ENCODE peak calls at places on chromosomes 16 and 17, in nine cellular contexts. Z, J, U, V, B, M, Y, C and X are unnamed samples.

GRCh38 chr16:85465328-85466307 is 147.5 kb upstream of the GSE1 start:
- DNase-seq in Z (peak), J (no peak), U (peak), V (no peak), B (peak), M (no peak), Y (no peak), C (no peak), X (no peak)

GRCh38 chr16:75027520-75028300 is 28.9 kb downstream of the ZNRF1 start:
- DNase-seq in Z (peak), J (no peak), U (no peak), V (no peak), B (no peak), M (no peak), Y (no peak), C (no peak), X (no peak)

GRCh38 chr17:69230939-69231338 is 2.3 kb upstream of the ABCA10 start:
- DNase-seq in Z (no peak), J (no peak), U (no peak), V (no peak), B (no peak), M (no peak), Y (no peak), C (no peak), X (no peak)

GRCh38 chr16:11349599-11350276 is 4.5 kb downstream of the RMI2 start:
- DNase-seq in Z (peak), J (peak), U (peak), V (peak), B (peak), M (no peak), Y (no peak), C (peak), X (no peak)

GRCh38 chr17:34384822-34385605 is 22.0 kb upstream of the CCL1 start:
- DNase-seq in Z (no peak), J (no peak), U (no peak), V (no peak), B (no peak), M (no peak), Y (no peak), C (no peak), X (no peak)

GRCh38 chr16:5220705-5221104 is 123.1 kb upstream of the EEF2KMT start:
- DNase-seq in Z (no peak), J (no peak), U (no peak), V (no peak), B (no peak), M (no peak), Y (no peak), C (no peak), X (no peak)

GRCh38 chr17:47009759-47010594 is 30.9 kb upstream of the RPRML start:
- DNase-seq in Z (peak), J (no peak), U (no peak), V (no peak), B (peak), M (no peak), Y (no peak), C (no peak), X (no peak)

GRCh38 chr17:75894049-75894742 is 2.6 kb downstream of the TRIM65 start:
- DNase-seq in Z (no peak), J (no peak), U (no peak), V (no peak), B (no peak), M (no peak), Y (no peak), C (no peak), X (no peak)

GRCh38 chr16:57000271-57001025 is 11.1 kb downstream of the NLRC5 start:
- DNase-seq in Z (peak), J (peak), U (peak), V (peak), B (peak), M (no peak), Y (peak), C (no peak), X (no peak)

GRCh38 chr16:4891886-4892216 is 44.6 kb downstream of the UBN1 start:
- DNase-seq in Z (no peak), J (no peak), U (no peak), V (no peak), B (no peak), M (no peak), Y (no peak), C (no peak), X (no peak)

GRCh38 chr17:82056729-82057621 is 5.3 kb downstream of the GPS1 start:
- DNase-seq in Z (no peak), J (no peak), U (no peak), V (no peak), B (no peak), M (no peak), Y (no peak), C (no peak), X (no peak)

GRCh38 chr16:89044394-89045180 is 49.1 kb upstream of the ACSF3 start:
- DNase-seq in Z (no peak), J (no peak), U (no peak), V (no peak), B (no peak), M (no peak), Y (no peak), C (no peak), X (no peak)

GRCh38 chr16:74984194-74984669 is 691 bp downstream of the WDR59 start:
- DNase-seq in Z (peak), J (no peak), U (peak), V (no peak), B (peak), M (no peak), Y (no peak), C (peak), X (peak)

GRCh38 chr16:64543401-64543800 is 578.5 kb downstream of the CDH11 start:
- DNase-seq in Z (no peak), J (no peak), U (no peak), V (no peak), B (no peak), M (no peak), Y (no peak), C (no peak), X (no peak)

GRCh38 chr17:60137731-60138130 is 12.0 kb upstream of the CA4 start:
- DNase-seq in Z (no peak), J (no peak), U (no peak), V (no peak), B (no peak), M (no peak), Y (peak), C (no peak), X (no peak)

GRCh38 chr16:87305505-87306391 is 11.4 kb downstream of the C16orf95 start:
- DNase-seq in Z (no peak), J (no peak), U (peak), V (no peak), B (peak), M (no peak), Y (no peak), C (peak), X (no peak)

GRCh38 chr17:48054238-48055185 is 6.4 kb downstream of the NFE2L1 start:
- DNase-seq in Z (peak), J (peak), U (peak), V (peak), B (peak), M (no peak), Y (no peak), C (peak), X (peak)

GRCh38 chr17:7314719-7315569 is at the start of gene GPS2:
- DNase-seq in Z (peak), J (peak), U (peak), V (peak), B (peak), M (no peak), Y (peak), C (peak), X (peak)

GRCh38 chr17:54887787-54888186 is 12.9 kb upstream of the TOM1L1 start:
- DNase-seq in Z (no peak), J (no peak), U (no peak), V (no peak), B (no peak), M (no peak), Y (no peak), C (no peak), X (no peak)

GRCh38 chr17:54888254-54888653 is 12.4 kb upstream of the TOM1L1 start:
- DNase-seq in Z (no peak), J (no peak), U (no peak), V (no peak), B (no peak), M (no peak), Y (no peak), C (no peak), X (no peak)

GRCh38 chr17:54892360-54892759 is 8.3 kb upstream of the TOM1L1 start:
- DNase-seq in Z (no peak), J (no peak), U (no peak), V (no peak), B (no peak), M (no peak), Y (no peak), C (no peak), X (no peak)

GRCh38 chr17:54888981-54889380 is 11.7 kb upstream of the TOM1L1 start:
- DNase-seq in Z (no peak), J (no peak), U (no peak), V (no peak), B (no peak), M (no peak), Y (no peak), C (no peak), X (no peak)

DNA sequence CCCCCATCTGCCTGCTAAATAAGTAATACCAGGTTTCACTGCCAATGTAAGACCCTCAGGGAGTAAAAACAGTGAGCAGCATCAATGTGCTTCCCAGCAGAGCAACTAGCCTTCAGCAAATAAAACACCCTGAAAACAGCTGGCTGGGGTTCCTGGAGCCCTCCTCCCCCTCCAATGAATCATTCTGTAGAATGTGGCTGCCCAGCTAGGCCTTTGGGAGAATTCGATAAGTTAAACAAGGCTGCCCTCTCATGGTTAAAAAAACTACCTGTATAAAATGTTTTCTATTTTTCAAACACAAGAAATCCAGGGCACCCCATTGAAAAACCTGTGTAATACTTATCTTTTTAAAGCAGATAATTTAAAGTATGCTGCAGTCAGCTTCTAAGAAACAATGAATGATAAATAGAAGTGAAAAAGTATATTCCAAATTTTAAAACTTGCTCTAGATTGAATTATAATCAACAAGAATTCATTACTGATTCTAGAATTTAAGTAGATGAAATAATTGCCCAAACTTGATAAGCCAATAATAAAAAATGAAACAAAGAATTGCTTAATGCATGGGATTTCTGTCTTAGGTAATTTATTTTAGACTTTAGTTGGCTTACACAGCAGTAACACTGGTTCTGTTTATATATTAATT is 9.4 kb upstream of the TOM1L1 start:
- DNase-seq in Z (peak), J (no peak), U (peak), V (no peak), B (peak), M (no peak), Y (no peak), C (peak), X (peak)
- TF ChIP-seq CTCF in Z (peak), J (no peak), U (peak), V (peak), B (peak), M (peak), Y (peak), C (peak), X (peak)

DNA sequence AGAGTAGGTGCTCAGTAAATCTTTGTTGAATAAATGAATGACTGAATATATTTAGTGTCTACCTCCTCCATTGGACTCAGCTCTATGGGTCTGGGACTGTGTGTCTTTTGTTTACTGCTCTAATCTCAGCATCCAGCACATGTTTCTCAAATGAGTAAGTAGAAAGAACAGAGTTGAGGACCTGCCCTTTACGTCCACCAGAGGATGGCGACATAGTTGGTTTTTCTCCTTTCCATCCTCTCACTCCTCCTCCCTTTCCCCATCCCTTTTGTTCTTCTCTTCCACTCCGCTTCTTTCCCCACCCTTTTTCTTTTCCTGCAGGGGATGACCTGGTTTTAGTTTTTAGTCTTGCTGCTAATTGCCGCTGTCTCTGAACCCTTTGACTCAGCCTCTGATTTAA is 12.1 kb upstream of the CHP2 start:
- DNase-seq in Z (no peak), J (no peak), U (no peak), V (no peak), B (no peak), M (no peak), Y (no peak), C (no peak), X (no peak)
- TF ChIP-seq CTCF in Z (no peak), J (no peak), U (peak), V (peak), B (peak), M (no peak), Y (no peak), C (no peak), X (no peak)

GRCh38 chr17:77543779-77544178 is 403.0 kb downstream of the SEC14L1 start:
- DNase-seq in Z (no peak), J (no peak), U (no peak), V (peak), B (no peak), M (no peak), Y (no peak), C (no peak), X (no peak)

GRCh38 chr17:77548967-77549366 is 408.2 kb downstream of the SEC14L1 start:
- DNase-seq in Z (no peak), J (no peak), U (no peak), V (no peak), B (no peak), M (no peak), Y (no peak), C (no peak), X (no peak)

GRCh38 chr17:77542551-77543490 is 402.1 kb downstream of the SEC14L1 start:
- DNase-seq in Z (peak), J (peak), U (peak), V (peak), B (peak), M (peak), Y (peak), C (peak), X (peak)

GRCh38 chr17:77544347-77544746 is 403.6 kb downstream of the SEC14L1 start:
- DNase-seq in Z (no peak), J (no peak), U (no peak), V (no peak), B (no peak), M (no peak), Y (no peak), C (no peak), X (no peak)

DNA sequence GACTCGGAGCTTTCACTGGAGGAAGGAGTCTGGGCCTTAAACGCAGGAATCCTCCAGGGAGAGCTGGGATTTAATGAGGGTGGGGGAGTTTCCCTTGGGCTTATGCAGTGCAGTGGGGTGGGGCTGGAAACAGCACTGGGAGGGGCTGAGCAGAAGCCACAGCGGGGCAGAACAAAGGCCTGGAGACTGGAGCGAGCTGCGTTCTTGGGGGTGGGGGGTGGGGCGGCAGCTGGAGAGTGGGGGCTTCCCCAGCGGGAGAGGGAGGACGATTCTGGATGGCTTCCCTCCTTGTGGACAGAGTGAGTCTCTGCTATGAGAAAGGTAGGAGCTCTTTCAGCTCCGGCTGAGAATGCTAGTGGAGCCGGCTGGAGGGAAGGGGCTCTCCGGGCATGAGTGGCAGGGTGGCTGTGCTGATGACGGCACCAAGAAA is 406.0 kb downstream of the SEC14L1 start:
- DNase-seq in Z (peak), J (no peak), U (no peak), V (peak), B (no peak), M (no peak), Y (no peak), C (no peak), X (no peak)
- TF ChIP-seq CTCF in Z (no peak), J (no peak), U (no peak), V (no peak), B (no peak), M (no peak), Y (no peak), C (no peak), X (no peak)

GRCh38 chr17:50946223-50946890 is 80.2 kb upstream of the TOB1 start:
- DNase-seq in Z (no peak), J (no peak), U (no peak), V (peak), B (no peak), M (no peak), Y (peak), C (peak), X (no peak)

GRCh38 chr17:50945779-50946222 is 79.6 kb upstream of the TOB1 start:
- DNase-seq in Z (no peak), J (no peak), U (no peak), V (no peak), B (no peak), M (no peak), Y (no peak), C (peak), X (no peak)

GRCh38 chr17:50944902-50945720 is 79.0 kb upstream of the TOB1 start:
- DNase-seq in Z (no peak), J (no peak), U (no peak), V (peak), B (no peak), M (no peak), Y (peak), C (no peak), X (no peak)

GRCh38 chr17:50944054-50944901 is 78.1 kb upstream of the TOB1 start:
- DNase-seq in Z (peak), J (peak), U (no peak), V (peak), B (no peak), M (no peak), Y (peak), C (peak), X (peak)

GRCh38 chr17:50943575-50943933 is 77.4 kb upstream of the TOB1 start:
- DNase-seq in Z (no peak), J (no peak), U (no peak), V (peak), B (no peak), M (no peak), Y (peak), C (peak), X (no peak)
- TF ChIP-seq CTCF in Z (no peak), J (no peak), U (no peak), V (no peak), B (no peak), M (no peak), Y (no peak), C (no peak), X (no peak)

DNA sequence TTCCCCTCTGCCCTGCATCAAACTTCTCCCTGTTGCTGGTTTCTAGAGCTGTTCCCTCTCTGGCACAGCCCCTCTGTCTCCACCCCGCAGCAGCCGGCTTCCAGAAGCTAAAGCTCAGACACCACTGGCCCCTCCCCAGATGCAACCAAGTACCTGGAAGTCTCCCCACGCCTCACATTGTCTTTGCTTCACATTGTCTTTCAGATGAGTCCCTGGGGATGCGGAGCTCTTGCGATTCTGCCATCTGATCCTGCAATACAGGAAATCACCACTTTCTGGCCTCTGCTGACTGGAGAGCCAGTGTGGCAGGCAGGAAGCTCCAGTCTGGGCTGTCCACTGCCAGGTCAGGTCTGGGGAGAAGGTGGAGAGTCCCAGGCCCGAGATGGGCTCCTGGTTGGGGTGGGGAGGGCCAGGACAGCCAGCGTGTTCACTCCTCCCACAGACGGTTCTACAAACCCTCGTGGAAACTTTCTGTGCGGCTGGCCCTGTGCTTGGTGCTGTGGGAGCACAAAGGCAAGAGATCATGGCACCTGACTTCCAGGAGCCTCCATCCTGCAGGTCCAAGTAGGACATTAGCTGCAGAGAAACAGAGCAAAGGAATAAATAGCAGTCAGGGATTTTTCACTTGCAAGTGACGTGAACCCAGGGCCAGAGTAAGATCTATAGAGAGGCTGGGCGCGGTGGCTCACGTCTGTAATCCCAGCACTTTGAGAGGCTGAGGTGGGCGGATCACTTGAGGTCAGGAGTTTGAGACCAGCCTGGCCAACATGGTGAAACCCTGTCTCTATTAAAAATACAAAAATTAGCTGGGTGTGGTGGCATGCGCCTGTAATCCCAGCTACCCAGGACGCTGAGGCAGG is 47.9 kb upstream of the MAP3K14 start:
- DNase-seq in Z (no peak), J (no peak), U (no peak), V (no peak), B (no peak), M (no peak), Y (no peak), C (no peak), X (no peak)
- TF ChIP-seq CTCF in Z (no peak), J (no peak), U (no peak), V (no peak), B (no peak), M (no peak), Y (no peak), C (no peak), X (no peak)

DNA sequence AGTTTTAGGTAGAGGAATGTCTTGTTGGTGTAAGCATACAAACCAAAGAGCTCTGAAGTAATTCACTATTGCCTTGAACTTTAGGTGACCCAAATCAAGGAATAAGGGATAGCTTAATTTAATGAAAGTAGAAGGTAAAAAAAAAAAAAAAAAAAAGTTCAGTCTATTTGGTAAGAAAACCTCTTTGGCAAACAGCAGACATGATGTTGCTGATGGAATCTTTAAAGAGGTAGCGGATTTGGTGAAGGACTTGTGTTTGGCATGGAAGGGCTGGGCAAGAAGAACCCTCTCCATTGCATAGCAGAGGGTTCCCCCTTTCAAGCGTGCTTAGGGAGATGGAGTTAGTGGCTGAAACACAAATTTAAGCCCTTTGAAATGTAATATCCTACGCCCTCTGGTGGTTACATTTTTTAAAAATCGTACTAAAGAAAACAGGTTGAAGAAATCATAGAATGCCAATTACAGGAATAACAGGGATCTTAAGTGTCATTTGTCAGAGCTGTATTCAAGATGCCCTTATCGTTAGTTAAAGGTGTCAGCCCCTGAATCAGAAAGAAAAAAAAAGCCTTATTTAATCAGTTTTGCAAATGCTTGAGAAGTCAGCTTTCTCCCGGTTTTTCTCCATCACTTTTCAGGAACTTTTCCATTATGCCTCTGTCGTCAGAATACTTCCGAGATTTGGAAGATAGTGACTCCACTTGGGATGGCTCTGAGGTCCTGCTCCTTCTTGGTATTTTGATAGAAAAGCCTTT is 383.1 kb downstream of the KCNJ2 start:
- DNase-seq in Z (peak), J (no peak), U (peak), V (no peak), B (peak), M (no peak), Y (no peak), C (no peak), X (no peak)
- TF ChIP-seq CTCF in Z (peak), J (peak), U (peak), V (peak), B (peak), M (peak), Y (peak), C (peak), X (peak)